ENCODE peak calls at places on chromosomes 11 and 22, in seven cellular contexts. D is gastrocnemius medialis; R is CD8-positive, alpha-beta memory T cell; S is right atrium auricular region; F is GM23338; B is stomach; I is fibroblast of lung. K is an unnamed sample. For H3K4me1 and H3K36me3, the result is how much of the 10 kb centered on the place peaks cover.

GRCh38 chr22:43823353-43823908 is 11.3 kb upstream of the EFCAB6 start:
- DNase-seq in D (no peak), R (no peak), S (no peak), F (peak), B (peak), I (peak), K (no peak)

GRCh38 chr11:131748146-131749050 is 378.0 kb downstream of the NTM start:
- DNase-seq in D (peak), R (no peak), S (peak), F (peak), B (peak), I (peak), K (peak)

GRCh38 chr22:49827307-49827852 is 293 bp downstream of the BRD1 start:
- DNase-seq in D (no peak), R (no peak), S (no peak), F (no peak), B (no peak), I (peak), K (no peak)

GRCh38 chr22:43922123-43922522 is 1.5 kb upstream of the PNPLA3 start:
- DNase-seq in D (no peak), R (no peak), S (no peak), F (peak), B (no peak), I (no peak), K (no peak)

GRCh38 chr22:27175444-27175843 is 518.1 kb downstream of the MIAT start:
- DNase-seq in D (no peak), R (no peak), S (no peak), F (peak), B (no peak), I (no peak), K (no peak)

GRCh38 chr11:71096751-71097388 is 155.5 kb downstream of the SHANK2 start:
- DNase-seq in D (no peak), R (no peak), S (no peak), F (no peak), B (no peak), I (no peak), K (no peak)

GRCh38 chr11:104534268-104534667 is 364.0 kb downstream of the CASP12 start:
- DNase-seq in D (no peak), R (no peak), S (no peak), F (peak), B (no peak), I (peak), K (no peak)

GRCh38 chr22:50318698-50319411 is 8.0 kb downstream of the DENND6B start:
- DNase-seq in D (no peak), R (no peak), S (no peak), F (no peak), B (no peak), I (no peak), K (no peak)

GRCh38 chr11:1003159-1003558 is 33.4 kb downstream of the MUC6 start:
- DNase-seq in D (no peak), R (no peak), S (no peak), F (no peak), B (no peak), I (no peak), K (no peak)

GRCh38 chr11:3853935-3854659 is 1.4 kb upstream of the STIM1 start:
- DNase-seq in D (peak), R (peak), S (no peak), F (no peak), B (peak), I (no peak), K (peak)

GRCh38 chr11:77082838-77083552 is 16.2 kb downstream of the CAPN5 start:
- DNase-seq in D (peak), R (peak), S (peak), F (no peak), B (peak), I (peak), K (peak)

GRCh38 chr11:18100926-18101656 is 4.8 kb downstream of the SAAL1 start:
- DNase-seq in D (no peak), R (no peak), S (no peak), F (no peak), B (no peak), I (no peak), K (no peak)

GRCh38 chr11:95282337-95282751 is 51.3 kb upstream of the SESN3 start:
- DNase-seq in D (no peak), R (no peak), S (no peak), F (peak), B (no peak), I (no peak), K (no peak)

GRCh38 chr11:73795925-73796632 is 8.4 kb downstream of the MRPL48 start:
- DNase-seq in D (no peak), R (no peak), S (no peak), F (peak), B (peak), I (no peak), K (no peak)

GRCh38 chr22:19576460-19577421 is 52.5 kb upstream of the CLDN5 start:
- DNase-seq in D (no peak), R (no peak), S (no peak), F (peak), B (no peak), I (peak), K (peak)

GRCh38 chr11:14645247-14645912 is 1.8 kb downstream of the PDE3B start:
- DNase-seq in D (no peak), R (no peak), S (no peak), F (no peak), B (no peak), I (peak), K (peak)

GRCh38 chr11:19379465-19379864 is 138.7 kb upstream of the E2F8 start:
- DNase-seq in D (no peak), R (no peak), S (no peak), F (no peak), B (no peak), I (peak), K (no peak)

GRCh38 chr11:27281740-27282139 is 81.3 kb downstream of the CCDC34 start:
- DNase-seq in D (no peak), R (no peak), S (no peak), F (no peak), B (no peak), I (no peak), K (no peak)

GRCh38 chr11:63369971-63370588 is 495 bp downstream of the SLC22A9 start:
- DNase-seq in D (no peak), R (no peak), S (no peak), F (no peak), B (no peak), I (no peak), K (no peak)

GRCh38 chr11:47589103-47589502 is 2.6 kb downstream of the FAM180B start:
- DNase-seq in D (no peak), R (no peak), S (no peak), F (no peak), B (no peak), I (no peak), K (no peak)

GRCh38 chr11:30876656-30877371 is 290.7 kb upstream of the MPPED2 start:
- DNase-seq in D (no peak), R (no peak), S (no peak), F (peak), B (no peak), I (no peak), K (no peak)

GRCh38 chr11:113664981-113665710 is 41.0 kb downstream of the TMPRSS5 start:
- DNase-seq in D (no peak), R (no peak), S (no peak), F (no peak), B (peak), I (peak), K (no peak)

GRCh38 chr11:75468534-75469340 is 35.7 kb upstream of the KLHL35 start:
- DNase-seq in D (peak), R (no peak), S (peak), F (no peak), B (peak), I (peak), K (no peak)

GRCh38 chr11:68809506-68809905 is 32.2 kb downstream of the CPT1A start:
- DNase-seq in D (no peak), R (no peak), S (no peak), F (no peak), B (no peak), I (no peak), K (no peak)

GRCh38 chr11:105588001-105588400 is 21.9 kb upstream of the GRIA4 start:
- DNase-seq in D (no peak), R (no peak), S (no peak), F (no peak), B (no peak), I (peak), K (no peak)
- H3K4me1 ChIP-seq in D (under half), R (under half), S (under half), F (under half), B (under half), I (under half), K (under half)

GRCh38 chr11:116857936-116858335 is 20.5 kb upstream of the APOA1 start:
- DNase-seq in D (no peak), R (no peak), S (no peak), F (no peak), B (no peak), I (peak), K (no peak)
- H3K36me3 ChIP-seq in D (under half), R (under half), S (half or more), F (under half), B (half or more), I (under half), K (half or more)

GRCh38 chr22:30877662-30878515 is 90.7 kb downstream of the MORC2 start:
- DNase-seq in D (no peak), R (no peak), S (no peak), F (no peak), B (no peak), I (no peak), K (no peak)
- H3K4me1 ChIP-seq in D (under half), R (under half), S (half or more), F (under half), B (under half), I (under half), K (under half)

DNA sequence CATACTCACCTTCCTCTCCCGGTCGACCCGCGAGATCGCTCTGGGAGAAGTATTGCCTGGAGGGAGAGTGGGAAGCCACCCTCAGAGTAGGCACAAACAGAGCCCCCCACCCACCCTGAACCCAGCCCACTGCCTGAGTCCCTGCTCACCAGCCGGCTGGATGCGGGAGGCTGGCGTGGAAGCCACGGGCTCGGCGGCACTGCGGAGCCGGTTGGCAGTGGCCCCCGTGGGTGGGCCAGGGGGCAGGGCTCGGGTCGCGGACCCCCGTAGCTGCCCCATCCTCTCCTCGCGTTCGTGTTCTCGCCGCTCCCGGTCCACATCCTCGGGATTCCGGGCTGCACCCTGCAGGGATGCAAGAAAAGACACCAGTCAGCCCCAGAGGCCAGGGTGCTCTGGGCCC is 21.4 kb upstream of the TMEM184B start:
- DNase-seq in D (no peak), R (no peak), S (no peak), F (no peak), B (no peak), I (no peak), K (no peak)
- H3K36me3 ChIP-seq in D (half or more), R (under half), S (half or more), F (under half), B (half or more), I (half or more), K (under half)

GRCh38 chr11:67420147-67420645 is 4.7 kb downstream of the CARNS1 start:
- DNase-seq in D (no peak), R (no peak), S (no peak), F (no peak), B (no peak), I (no peak), K (no peak)
- H3K4me1 ChIP-seq in D (under half), R (half or more), S (half or more), F (under half), B (half or more), I (under half), K (half or more)

GRCh38 chr11:59792507-59792906 is 18.1 kb downstream of the MRPL16 start:
- DNase-seq in D (no peak), R (no peak), S (no peak), F (no peak), B (no peak), I (no peak), K (no peak)
- H3K36me3 ChIP-seq in D (half or more), R (under half), S (half or more), F (under half), B (half or more), I (under half), K (under half)